ENCODE peak calls at places on chromosome 2, in five cellular contexts. S is K562, E is A549, X is transverse colon, R is stomach. T is an unnamed sample.

GRCh38 chr2:10452334-10452733 is 4.2 kb upstream of the ODC1 start:
- DNase-seq in E (peak; percentile 93), S (no peak), X (peak; percentile 82), R (peak; percentile 91), T (no peak)

GRCh38 chr2:231321556-231322334 is 73.8 kb upstream of the B3GNT7 start:
- DNase-seq in X (peak; percentile 35), E (no peak), S (no peak), R (peak; percentile 20), T (peak; percentile 74)

GRCh38 chr2:176096986-176097819 is 2.4 kb upstream of the HOXD12 start:
- DNase-seq in X (peak; percentile 72), R (peak; percentile 76), S (peak; percentile 86), E (peak; percentile 81), T (peak; percentile 90)

GRCh38 chr2:175004980-175005832 is at the start of gene CHN1:
- DNase-seq in S (peak; percentile 79), R (peak; percentile 49), X (peak; percentile 60), E (peak; percentile 70), T (peak; percentile 63)

GRCh38 chr2:153872311-153873061 is 764 bp downstream of the GALNT13 start:
- DNase-seq in S (no peak), R (no peak), X (no peak), E (no peak), T (no peak)

GRCh38 chr2:26540306-26540705 is 62.4 kb upstream of the OTOF start:
- DNase-seq in X (no peak), S (no peak), E (no peak), R (no peak), T (no peak)

GRCh38 chr2:197113221-197113831 is 186.8 kb upstream of the PGAP1 start:
- DNase-seq in X (no peak), E (peak; percentile 24), S (peak; percentile 9), R (no peak), T (no peak)

GRCh38 chr2:204571911-204572310 is 26.6 kb downstream of the PARD3B start:
- DNase-seq in R (no peak), S (no peak), E (no peak), X (no peak), T (no peak)

GRCh38 chr2:177165103-177165583 is 47.5 kb upstream of the HNRNPA3 start:
- DNase-seq in R (no peak), X (peak; percentile 24), E (no peak), S (no peak), T (no peak)

GRCh38 chr2:51424418-51424817 is 392.5 kb upstream of the NRXN1 start:
- DNase-seq in E (no peak), R (no peak), X (no peak), S (no peak), T (no peak)

GRCh38 chr2:20515293-20516220 is 68.7 kb downstream of the RHOB start:
- DNase-seq in S (no peak), X (no peak), E (no peak), R (no peak), T (no peak)

GRCh38 chr2:201926071-201926470 is 107.6 kb upstream of the FZD7 start:
- DNase-seq in R (no peak), S (no peak), X (no peak), E (no peak), T (no peak)

GRCh38 chr2:144695661-144696060 is 175.7 kb upstream of the ZEB2 start:
- DNase-seq in S (peak; percentile 31), E (no peak), R (no peak), X (no peak), T (no peak)

GRCh38 chr2:101622633-101623521 is 74.6 kb upstream of the MAP4K4 start:
- DNase-seq in R (no peak), E (no peak), S (no peak), X (no peak), T (no peak)

GRCh38 chr2:145258903-145259579 is 739.1 kb upstream of the ZEB2 start:
- DNase-seq in X (no peak), E (no peak), R (no peak), S (no peak), T (no peak)

GRCh38 chr2:207122914-207123744 is 42.6 kb downstream of the KLF7 start:
- DNase-seq in R (no peak), S (no peak), X (no peak), E (no peak), T (no peak)

GRCh38 chr2:152627010-152627957 is 90.0 kb downstream of the PRPF40A start:
- DNase-seq in S (peak; percentile 38), E (peak; percentile 14), R (no peak), X (no peak), T (no peak)

GRCh38 chr2:40371525-40372277 is 80.2 kb downstream of the SLC8A1 start:
- DNase-seq in X (peak; percentile 16), E (no peak), R (no peak), S (no peak), T (no peak)

GRCh38 chr2:240818543-240819403 is 1.2 kb downstream of the KIF1A start:
- DNase-seq in X (no peak), S (no peak), R (peak; percentile 20), E (no peak), T (no peak)

GRCh38 chr2:102826904-102827303 is 65.1 kb downstream of the TMEM182 start:
- DNase-seq in E (no peak), R (peak; percentile 31), X (no peak), S (no peak), T (no peak)

GRCh38 chr2:106965611-106966010 is 79.6 kb upstream of the ST6GAL2 start:
- DNase-seq in X (no peak), E (no peak), S (no peak), R (no peak), T (no peak)

GRCh38 chr2:20411361-20411894 is 35.4 kb upstream of the RHOB start:
- DNase-seq in X (peak; percentile 92), R (peak; percentile 93), E (peak; percentile 79), S (peak; percentile 57), T (peak; percentile 94)

DNA sequence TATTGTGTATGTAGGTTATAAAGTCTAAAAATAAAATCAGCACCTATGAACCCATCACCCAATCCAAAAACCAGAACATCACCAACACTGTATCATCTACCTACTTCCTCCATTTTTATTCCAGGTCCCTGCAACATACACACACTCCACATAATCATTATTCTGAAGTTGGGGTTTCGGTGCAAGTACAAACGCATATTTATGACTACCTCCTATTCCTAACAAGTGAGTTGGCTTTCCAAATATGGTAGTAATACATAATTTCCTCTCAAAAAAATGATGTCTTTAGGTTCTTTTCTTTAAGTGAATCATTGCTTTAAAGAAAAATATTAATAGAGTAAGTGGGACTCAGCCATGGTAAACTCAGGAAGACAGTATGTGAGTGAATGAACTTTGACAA is 3.3 kb downstream of the ACVR1 start:
- DNase-seq in X (no peak), E (no peak), S (no peak), R (no peak), T (no peak)
- H3K4me1 ChIP-seq in X (peaks cover 19% of the 10 kb centered on the region), E (peaks cover 32% of the 10 kb centered on the region), S (peaks cover 23% of the 10 kb centered on the region), R (peaks cover 38% of the 10 kb centered on the region), T (peaks cover 25% of the 10 kb centered on the region)

GRCh38 chr2:856041-856440 is 94.6 kb upstream of the SNTG2 start:
- DNase-seq in R (no peak), X (no peak), E (no peak), S (no peak), T (no peak)

GRCh38 chr2:853203-853870 is 97.3 kb upstream of the SNTG2 start:
- DNase-seq in R (no peak), S (no peak), X (no peak), E (no peak), T (no peak)

GRCh38 chr2:855177-855576 is 95.5 kb upstream of the SNTG2 start:
- DNase-seq in X (no peak), R (no peak), E (no peak), S (no peak), T (no peak)

GRCh38 chr2:852168-852567 is 98.5 kb upstream of the SNTG2 start:
- DNase-seq in X (no peak), S (no peak), R (no peak), E (no peak), T (no peak)

GRCh38 chr2:854460-854859 is 96.2 kb upstream of the SNTG2 start:
- DNase-seq in S (peak; percentile 56), E (peak; percentile 33), X (peak; percentile 66), R (peak; percentile 60), T (no peak)
- TF ChIP-seq CTCF in S (peak; percentile 56), E (peak; percentile 53), X (peak; percentile 48), R (peak; percentile 40), T (peak; percentile 52)

GRCh38 chr2:105328281-105329196 is 996 bp downstream of the TGFBRAP1 start:
- DNase-seq in S (no peak), X (peak; percentile 40), E (no peak), R (peak; percentile 43), T (peak; percentile 35)

GRCh38 chr2:105330681-105331375 is 1.3 kb upstream of the TGFBRAP1 start:
- DNase-seq in E (no peak), S (no peak), X (no peak), R (no peak), T (no peak)

GRCh38 chr2:105327690-105328089 is 1.8 kb downstream of the TGFBRAP1 start:
- DNase-seq in R (no peak), S (no peak), E (no peak), X (no peak), T (no peak)

GRCh38 chr2:105329197-105329554 is 359 bp downstream of the TGFBRAP1 start:
- DNase-seq in X (no peak), R (no peak), E (peak; percentile 8), S (no peak), T (no peak)

DNA sequence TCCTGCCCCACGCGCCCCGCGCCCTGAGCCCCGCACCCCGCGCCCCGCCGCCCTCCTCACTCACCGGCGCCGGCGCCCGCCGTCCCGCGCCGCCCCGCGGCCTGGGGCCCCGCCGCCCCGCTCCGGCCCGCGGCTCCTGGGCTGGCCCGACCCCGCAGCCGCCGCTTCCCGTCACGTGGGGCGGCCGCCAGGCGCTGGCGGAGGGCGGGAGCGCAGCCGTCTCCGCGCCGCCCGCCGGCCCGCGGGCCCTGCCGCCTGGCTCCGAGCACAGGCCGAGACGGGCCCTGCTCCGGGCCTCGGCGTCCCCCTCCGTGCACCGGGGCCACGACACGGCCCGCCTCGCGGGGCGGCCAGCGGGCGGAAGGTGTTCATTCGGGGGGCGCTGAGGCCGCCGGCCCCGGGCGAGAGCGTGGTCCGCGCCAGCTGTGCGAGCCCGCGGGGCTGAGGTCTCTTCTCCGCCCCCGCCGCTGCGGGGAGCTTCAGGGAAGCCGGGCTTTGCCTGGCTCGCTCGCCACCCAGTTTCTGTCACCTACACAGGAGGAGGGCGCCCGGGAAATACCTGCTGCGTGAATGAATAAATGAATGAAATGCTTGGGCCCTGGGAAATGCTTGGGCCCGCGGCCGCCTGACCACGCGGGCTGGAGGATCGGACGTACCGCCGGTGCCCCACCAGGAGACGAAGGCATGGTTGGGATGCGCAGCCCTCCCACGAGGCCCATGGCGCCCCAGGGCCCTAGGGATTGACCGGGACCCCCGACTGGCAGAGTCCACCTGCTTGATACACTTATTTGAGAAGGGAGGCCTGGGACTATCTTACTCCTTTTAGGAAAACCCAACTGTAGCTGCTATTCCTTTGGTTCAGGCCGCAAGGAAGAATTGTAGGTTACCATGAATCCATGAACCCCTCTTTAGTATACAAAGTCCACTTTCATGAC is at the start of gene TGFBRAP1:
- DNase-seq in X (peak; percentile 62), S (peak; percentile 81), E (peak; percentile 16), R (peak; percentile 71), T (peak; percentile 56)
- TF ChIP-seq EP300 in X (no peak), S (no peak), E (no peak), R (no peak), T (no peak)

GRCh38 chr2:239603411-239604356 is 202.9 kb upstream of the HDAC4 start:
- DNase-seq in R (no peak), X (no peak), E (no peak), S (no peak), T (peak; percentile 18)

GRCh38 chr2:239605409-239605808 is 204.6 kb upstream of the HDAC4 start:
- DNase-seq in E (no peak), X (no peak), R (no peak), S (no peak), T (no peak)

GRCh38 chr2:239606955-239607794 is 206.4 kb upstream of the HDAC4 start:
- DNase-seq in S (no peak), E (no peak), X (no peak), R (no peak), T (no peak)

GRCh38 chr2:239607795-239608171 is 207.0 kb upstream of the HDAC4 start:
- DNase-seq in S (no peak), R (no peak), E (no peak), X (no peak), T (peak; percentile 19)

GRCh38 chr2:239605976-239606375 is 205.2 kb upstream of the HDAC4 start:
- DNase-seq in S (no peak), E (no peak), X (no peak), R (no peak), T (peak; percentile 39)
- H3K4me1 ChIP-seq in S (no peaks in the 10 kb centered on the region), E (no peaks in the 10 kb centered on the region), X (no peaks in the 10 kb centered on the region), R (no peaks in the 10 kb centered on the region), T (no peaks in the 10 kb centered on the region)